ENCODE peak calls at places on chromosomes 7 and 10, in four cellular contexts. O is left ventricle myocardium inferior, V is cardiac muscle cell, A is stomach. L is an unnamed sample.

GRCh38 chr7:123748171-123748733 is 551 bp downstream of the WASL start:
- DNase-seq in A (peak; percentile 61), V (peak; percentile 47), O (peak; percentile 55), L (peak; percentile 29)

GRCh38 chr7:139687206-139687954 is 90.4 kb downstream of the HIPK2 start:
- DNase-seq in O (no peak), V (no peak), A (no peak), L (no peak)

GRCh38 chr7:43905954-43906326 is 456 bp downstream of the URGCP start:
- DNase-seq in O (peak; percentile 29), V (peak; percentile 62), A (peak; percentile 28), L (peak; percentile 45)

GRCh38 chr10:124482401-124482800 is 20.8 kb downstream of the LHPP start:
- DNase-seq in A (no peak), V (no peak), O (no peak), L (no peak)

GRCh38 chr7:108605582-108606173 is 36.0 kb downstream of the DNAJB9 start:
- DNase-seq in A (no peak), V (no peak), O (no peak), L (no peak)

GRCh38 chr7:151115121-151115835 is 29.0 kb downstream of the AGAP3 start:
- DNase-seq in V (peak; percentile 71), A (no peak), O (no peak), L (no peak)

GRCh38 chr7:23594879-23595604 is 2.1 kb upstream of the CCDC126 start:
- DNase-seq in A (no peak), V (no peak), O (no peak), L (no peak)

GRCh38 chr7:80659120-80660055 is 20.9 kb downstream of the CD36 start:
- DNase-seq in O (no peak), V (peak; percentile 20), A (no peak), L (no peak)

GRCh38 chr7:19145429-19146201 is 394 bp upstream of the FERD3L start:
- DNase-seq in A (no peak), V (peak; percentile 23), O (no peak), L (no peak)

GRCh38 chr10:74825033-74825370 is 1.4 kb upstream of the KAT6B start:
- DNase-seq in V (peak; percentile 52), O (no peak), A (peak; percentile 29), L (no peak)

GRCh38 chr7:73442903-73443542 is 9.4 kb downstream of the FZD9 start:
- DNase-seq in V (no peak), A (peak; percentile 24), O (no peak), L (no peak)

GRCh38 chr7:159136846-159137245 is 7.8 kb downstream of the VIPR2 start:
- DNase-seq in A (peak; percentile 7), V (no peak), O (no peak), L (no peak)

GRCh38 chr7:2483495-2483894 is 7.3 kb upstream of the GRIFIN start:
- DNase-seq in A (no peak), V (no peak), O (no peak), L (no peak)

GRCh38 chr10:37992083-37992482 is 15.6 kb upstream of the ZNF25 start:
- DNase-seq in O (no peak), V (no peak), A (no peak), L (no peak)

GRCh38 chr7:73704640-73705550 is 14.6 kb downstream of the STX1A start:
- DNase-seq in V (no peak), O (no peak), A (no peak), L (no peak)

GRCh38 chr7:141752634-141753033 is 11.3 kb upstream of the TAS2R3 start:
- DNase-seq in A (no peak), O (no peak), V (peak; percentile 2), L (no peak)

GRCh38 chr10:93435061-93435491 is 47.1 kb downstream of the MYOF start:
- DNase-seq in A (no peak), V (no peak), O (no peak), L (no peak)

GRCh38 chr10:48612241-48612943 is 7.5 kb upstream of the ARHGAP22 start:
- DNase-seq in A (no peak), V (no peak), O (no peak), L (peak; percentile 43)

DNA sequence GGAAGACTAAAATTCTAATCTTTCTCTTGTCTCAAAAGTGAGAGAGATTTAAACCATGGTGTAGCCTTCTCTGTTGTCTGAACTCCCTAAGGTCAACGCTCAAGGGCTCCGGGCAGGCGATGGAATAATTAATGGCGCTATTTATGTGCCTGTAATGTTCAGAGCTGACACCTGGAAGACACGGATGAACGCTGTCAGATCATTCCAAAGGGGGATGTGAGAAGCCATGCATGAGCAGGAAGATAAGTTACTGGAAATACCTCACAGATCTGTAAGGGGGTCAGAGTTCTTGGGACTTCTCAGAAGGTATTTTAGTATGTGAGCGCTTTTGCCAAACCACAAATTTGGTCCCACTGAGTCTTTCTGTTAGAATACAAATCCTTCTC is 73.3 kb upstream of the MTPN start:
- DNase-seq in A (no peak), O (no peak), V (no peak), L (no peak)
- H3K36me3 ChIP-seq in A (no peaks in the 10 kb centered on the region), O (no peaks in the 10 kb centered on the region), V (no peaks in the 10 kb centered on the region), L (no peaks in the 10 kb centered on the region)

GRCh38 chr7:157974678-157975230 is 612.9 kb downstream of the PTPRN2 start:
- DNase-seq in V (no peak), O (no peak), A (no peak), L (no peak)

GRCh38 chr7:157972914-157973313 is 614.7 kb downstream of the PTPRN2 start:
- DNase-seq in V (no peak), A (no peak), O (no peak), L (no peak)

GRCh38 chr7:157969995-157970394 is 617.6 kb downstream of the PTPRN2 start:
- DNase-seq in O (no peak), A (no peak), V (no peak), L (no peak)

GRCh38 chr7:157973971-157974677 is 613.5 kb downstream of the PTPRN2 start:
- DNase-seq in V (no peak), A (no peak), O (no peak), L (no peak)

GRCh38 chr7:157970744-157971143 is 616.9 kb downstream of the PTPRN2 start:
- DNase-seq in O (no peak), A (no peak), V (no peak), L (no peak)
- H3K9me3 ChIP-seq in O (peaks cover 39% of the 10 kb centered on the region), A (peaks cover 25% of the 10 kb centered on the region), V (no peaks in the 10 kb centered on the region), L (no peaks in the 10 kb centered on the region)

GRCh38 chr7:13988765-13989137 is 715 bp downstream of the ETV1 start:
- DNase-seq in A (no peak), O (no peak), V (peak; percentile 34), L (no peak)

GRCh38 chr7:13989138-13989943 is at the start of gene ETV1:
- DNase-seq in A (peak; percentile 42), V (peak; percentile 94), O (peak; percentile 63), L (peak; percentile 65)

GRCh38 chr7:13986208-13986607 is 3.3 kb downstream of the ETV1 start:
- DNase-seq in O (no peak), A (no peak), V (peak; percentile 7), L (no peak)

GRCh38 chr7:13987395-13987794 is 2.1 kb downstream of the ETV1 start:
- DNase-seq in V (no peak), O (no peak), A (no peak), L (no peak)

DNA sequence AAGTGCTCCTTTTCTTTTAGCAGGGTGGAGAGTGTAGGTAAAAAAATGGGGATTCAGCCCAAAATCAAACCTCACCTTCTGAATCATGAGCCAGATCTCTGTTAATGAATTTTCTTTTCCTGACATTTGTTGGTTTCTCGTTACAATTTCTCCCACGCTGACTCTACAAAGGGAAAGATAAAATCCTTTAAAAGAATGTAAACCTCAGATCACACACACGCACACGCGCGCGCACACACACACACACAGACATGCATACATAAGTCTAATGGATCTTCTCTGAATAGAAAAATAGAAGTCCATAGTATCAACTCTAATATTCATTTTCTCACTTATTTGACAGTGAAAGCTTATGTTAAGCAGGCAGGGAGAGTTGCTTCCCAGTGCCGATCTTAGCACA is 1.5 kb downstream of the ETV1 start:
- DNase-seq in V (peak; percentile 36), A (no peak), O (no peak), L (peak; percentile 19)
- H3K4me3 ChIP-seq in V (peak overlapping the region; percentile 88), A (peak overlapping the region; percentile 67), O (peak overlapping the region; percentile 75), L (peak overlapping the region; percentile 77)

GRCh38 chr10:68385740-68386139 is 21.3 kb downstream of the RUFY2 start:
- DNase-seq in A (no peak), V (no peak), O (no peak), L (no peak)
- H3K36me3 ChIP-seq in A (peaks cover 38% of the 10 kb centered on the region), V (peaks cover 47% of the 10 kb centered on the region), O (peaks cover 99% of the 10 kb centered on the region), L (peaks cover 53% of the 10 kb centered on the region)

DNA sequence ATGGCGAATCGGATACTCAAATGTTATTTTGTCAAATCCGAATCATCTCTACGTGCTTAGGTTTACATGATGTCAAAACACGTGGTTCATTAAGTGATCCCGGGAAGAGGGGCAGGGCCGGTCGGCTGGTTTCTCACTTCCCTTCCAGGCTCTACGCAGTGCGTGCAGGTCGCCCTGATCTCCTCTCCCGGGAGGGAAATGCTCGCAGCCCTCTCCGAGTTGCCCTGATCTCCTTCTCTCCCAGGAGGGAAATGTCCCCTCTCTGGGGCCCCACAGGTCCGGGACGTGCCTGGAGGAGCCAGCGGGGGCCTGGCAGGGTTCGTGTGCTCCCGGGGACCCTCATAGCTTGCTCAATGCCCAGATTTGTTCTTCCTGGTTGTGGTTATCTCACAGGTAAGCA is 202.7 kb downstream of the DNAJB6 start:
- DNase-seq in A (no peak), V (no peak), O (no peak), L (no peak)
- H3K9me3 ChIP-seq in A (no peaks in the 10 kb centered on the region), V (no peaks in the 10 kb centered on the region), O (no peaks in the 10 kb centered on the region), L (no peaks in the 10 kb centered on the region)

DNA sequence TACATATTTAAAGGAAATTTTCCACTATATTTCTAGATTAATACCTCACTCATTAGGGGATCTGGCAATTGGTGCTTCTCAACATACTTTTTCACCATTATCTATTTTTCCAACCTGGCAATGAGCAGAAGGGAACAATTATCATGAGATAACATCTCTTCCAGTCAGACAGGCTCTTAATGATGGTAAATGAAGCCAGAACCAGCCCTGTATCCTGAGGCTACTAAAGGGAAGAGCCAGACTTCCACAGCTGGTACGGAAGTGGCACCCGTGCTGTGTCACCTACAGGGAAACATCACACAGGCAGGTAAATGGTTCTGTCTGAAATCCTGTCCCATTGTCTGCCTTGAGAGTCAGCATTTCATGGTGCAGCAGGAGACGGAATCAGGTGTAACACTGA is 75.9 kb downstream of the ELMO1 start:
- DNase-seq in V (no peak), A (no peak), O (no peak), L (no peak)
- H3K4me3 ChIP-seq in V (no peak overlapping the region), A (no peak overlapping the region), O (no peak overlapping the region), L (no peak overlapping the region)

GRCh38 chr10:497289-497688 is 192.2 kb downstream of the DIP2C start:
- DNase-seq in V (no peak), A (no peak), O (no peak), L (no peak)
- H3K36me3 ChIP-seq in V (no peaks in the 10 kb centered on the region), A (no peaks in the 10 kb centered on the region), O (no peaks in the 10 kb centered on the region), L (no peaks in the 10 kb centered on the region)

L was measured in MG63.